ENCODE peak calls at places on chromosomes 5 and 9, in five cellular contexts. One of them, this sample, is unnamed. For H3K36me3, the result is how much of the 10 kb centered on the place peaks cover.

GRCh38 chr9:89387970-89388867 is 69.9 kb downstream of the SECISBP2 start:
- DNase-seq in cardiac muscle cell: peak
- DNase-seq in heart right ventricle: peak
- DNase-seq in PC-9: no peak
- DNase-seq in GM06990: no peak
- DNase-seq in this sample: no peak

GRCh38 chr9:15205632-15206243 is 101.3 kb downstream of the TTC39B start:
- DNase-seq in GM06990: no peak
- DNase-seq in PC-9: no peak
- DNase-seq in cardiac muscle cell: no peak
- DNase-seq in heart right ventricle: no peak
- DNase-seq in this sample: no peak

GRCh38 chr9:82206490-82206889 is 217.9 kb downstream of the SPATA31D1 start:
- DNase-seq in cardiac muscle cell: no peak
- DNase-seq in heart right ventricle: no peak
- DNase-seq in GM06990: no peak
- DNase-seq in PC-9: no peak
- DNase-seq in this sample: no peak

GRCh38 chr5:171445910-171446516 is 26.6 kb downstream of the FGF18 start:
- DNase-seq in cardiac muscle cell: peak
- DNase-seq in PC-9: no peak
- DNase-seq in GM06990: no peak
- DNase-seq in heart right ventricle: peak
- DNase-seq in this sample: no peak

GRCh38 chr5:61280205-61280604 is 51.9 kb upstream of the ZSWIM6 start:
- DNase-seq in heart right ventricle: no peak
- DNase-seq in PC-9: no peak
- DNase-seq in GM06990: peak
- DNase-seq in cardiac muscle cell: peak
- DNase-seq in this sample: no peak

GRCh38 chr9:114671605-114672004 is 10.4 kb downstream of the TEX48 start:
- DNase-seq in cardiac muscle cell: no peak
- DNase-seq in heart right ventricle: no peak
- DNase-seq in PC-9: no peak
- DNase-seq in GM06990: no peak
- DNase-seq in this sample: no peak

GRCh38 chr9:110691002-110691549 is 22.5 kb downstream of the MUSK start:
- DNase-seq in PC-9: peak
- DNase-seq in heart right ventricle: no peak
- DNase-seq in cardiac muscle cell: peak
- DNase-seq in GM06990: no peak
- DNase-seq in this sample: no peak

GRCh38 chr9:108569624-108570023 is 286.2 kb downstream of the ACTL7B start:
- DNase-seq in cardiac muscle cell: peak
- DNase-seq in PC-9: peak
- DNase-seq in heart right ventricle: no peak
- DNase-seq in GM06990: no peak
- DNase-seq in this sample: no peak

GRCh38 chr9:112288029-112288428 is 45.4 kb downstream of the PTBP3 start:
- DNase-seq in PC-9: no peak
- DNase-seq in GM06990: no peak
- DNase-seq in heart right ventricle: no peak
- DNase-seq in cardiac muscle cell: peak
- DNase-seq in this sample: no peak

GRCh38 chr5:113771483-113771882 is 258.0 kb downstream of the YTHDC2 start:
- DNase-seq in GM06990: no peak
- DNase-seq in PC-9: no peak
- DNase-seq in heart right ventricle: no peak
- DNase-seq in cardiac muscle cell: no peak
- DNase-seq in this sample: no peak

GRCh38 chr9:32839486-32839885 is 56.1 kb downstream of the TMEM215 start:
- DNase-seq in PC-9: no peak
- DNase-seq in heart right ventricle: no peak
- DNase-seq in cardiac muscle cell: no peak
- DNase-seq in GM06990: no peak
- DNase-seq in this sample: no peak

GRCh38 chr9:91334053-91334452 is 27.7 kb downstream of the AUH start:
- DNase-seq in GM06990: no peak
- DNase-seq in PC-9: no peak
- DNase-seq in cardiac muscle cell: no peak
- DNase-seq in heart right ventricle: no peak
- DNase-seq in this sample: no peak

GRCh38 chr9:16870606-16871357 is at the start of gene BNC2:
- DNase-seq in cardiac muscle cell: peak
- DNase-seq in GM06990: peak
- DNase-seq in heart right ventricle: peak
- DNase-seq in PC-9: no peak
- DNase-seq in this sample: peak

GRCh38 chr5:14560091-14560595 is 21.4 kb upstream of the OTULINL start:
- DNase-seq in heart right ventricle: no peak
- DNase-seq in cardiac muscle cell: no peak
- DNase-seq in GM06990: no peak
- DNase-seq in PC-9: no peak
- DNase-seq in this sample: no peak

GRCh38 chr5:36230151-36230788 is 11.5 kb downstream of the NADK2 start:
- DNase-seq in GM06990: no peak
- DNase-seq in heart right ventricle: no peak
- DNase-seq in PC-9: no peak
- DNase-seq in cardiac muscle cell: no peak
- DNase-seq in this sample: no peak

GRCh38 chr9:132372177-132373095 is 17.6 kb upstream of the SETX start:
- DNase-seq in GM06990: no peak
- DNase-seq in PC-9: peak
- DNase-seq in heart right ventricle: peak
- DNase-seq in cardiac muscle cell: peak
- DNase-seq in this sample: no peak

GRCh38 chr5:134289509-134290113 is 63.7 kb upstream of the PPP2CA start:
- DNase-seq in PC-9: peak
- DNase-seq in heart right ventricle: no peak
- DNase-seq in GM06990: no peak
- DNase-seq in cardiac muscle cell: peak
- DNase-seq in this sample: peak

GRCh38 chr9:134493471-134494272 is 147.9 kb upstream of the COL5A1 start:
- DNase-seq in PC-9: no peak
- DNase-seq in heart right ventricle: no peak
- DNase-seq in GM06990: no peak
- DNase-seq in cardiac muscle cell: no peak
- DNase-seq in this sample: no peak

GRCh38 chr9:2621678-2622360 is at the start of gene VLDLR:
- DNase-seq in PC-9: peak
- DNase-seq in cardiac muscle cell: peak
- DNase-seq in GM06990: peak
- DNase-seq in heart right ventricle: peak
- DNase-seq in this sample: peak

GRCh38 chr5:35863159-35863558 is 6.5 kb downstream of the IL7R start:
- DNase-seq in GM06990: no peak
- DNase-seq in PC-9: no peak
- DNase-seq in heart right ventricle: no peak
- DNase-seq in cardiac muscle cell: no peak
- DNase-seq in this sample: no peak

GRCh38 chr9:97109194-97109811 is 70.4 kb upstream of the CTSV start:
- DNase-seq in cardiac muscle cell: peak
- DNase-seq in heart right ventricle: no peak
- DNase-seq in GM06990: peak
- DNase-seq in PC-9: peak
- DNase-seq in this sample: peak

GRCh38 chr5:174315871-174316270 is 270.4 kb downstream of the NSG2 start:
- DNase-seq in cardiac muscle cell: no peak
- DNase-seq in PC-9: no peak
- DNase-seq in heart right ventricle: no peak
- DNase-seq in GM06990: no peak
- DNase-seq in this sample: no peak

GRCh38 chr9:69433426-69433825 is 108.4 kb downstream of the ENTREP1 start:
- DNase-seq in heart right ventricle: no peak
- DNase-seq in cardiac muscle cell: no peak
- DNase-seq in PC-9: no peak
- DNase-seq in GM06990: no peak
- DNase-seq in this sample: no peak

GRCh38 chr9:135563039-135563476 is 1.5 kb downstream of the PAEP start:
- DNase-seq in cardiac muscle cell: no peak
- DNase-seq in PC-9: no peak
- DNase-seq in heart right ventricle: no peak
- DNase-seq in GM06990: no peak
- DNase-seq in this sample: no peak

GRCh38 chr5:143800715-143801114 is 11.2 kb upstream of the HMHB1 start:
- DNase-seq in PC-9: no peak
- DNase-seq in GM06990: no peak
- DNase-seq in cardiac muscle cell: no peak
- DNase-seq in heart right ventricle: no peak
- DNase-seq in this sample: no peak

GRCh38 chr9:100720922-100721321 is 143.0 kb downstream of the CAVIN4 start:
- DNase-seq in heart right ventricle: no peak
- DNase-seq in GM06990: no peak
- DNase-seq in cardiac muscle cell: peak
- DNase-seq in PC-9: no peak
- DNase-seq in this sample: no peak

GRCh38 chr5:113276001-113276400 is 158.8 kb downstream of the TSSK1B start:
- DNase-seq in GM06990: no peak
- DNase-seq in PC-9: no peak
- DNase-seq in heart right ventricle: no peak
- DNase-seq in cardiac muscle cell: no peak
- DNase-seq in this sample: no peak

GRCh38 chr9:106921341-106921899 is 58.5 kb downstream of the ZNF462 start:
- DNase-seq in cardiac muscle cell: peak
- DNase-seq in heart right ventricle: no peak
- DNase-seq in PC-9: peak
- DNase-seq in GM06990: no peak
- DNase-seq in this sample: peak

GRCh38 chr5:74188341-74188740 is 452.2 kb downstream of the ENC1 start:
- DNase-seq in PC-9: no peak
- DNase-seq in GM06990: no peak
- DNase-seq in heart right ventricle: no peak
- DNase-seq in cardiac muscle cell: no peak
- DNase-seq in this sample: no peak

GRCh38 chr5:139561655-139562451 is 714 bp downstream of the UBE2D2 start:
- DNase-seq in GM06990: peak
- DNase-seq in heart right ventricle: peak
- DNase-seq in PC-9: peak
- DNase-seq in cardiac muscle cell: peak
- DNase-seq in this sample: peak

GRCh38 chr9:36148652-36149051 is 12.1 kb downstream of the GLIPR2 start:
- DNase-seq in cardiac muscle cell: peak
- DNase-seq in PC-9: peak
- DNase-seq in GM06990: peak
- DNase-seq in heart right ventricle: peak
- DNase-seq in this sample: no peak

GRCh38 chr9:128081052-128081451 is 13.0 kb downstream of the SLC25A25 start:
- DNase-seq in GM06990: no peak
- DNase-seq in cardiac muscle cell: peak
- DNase-seq in PC-9: no peak
- DNase-seq in heart right ventricle: no peak
- DNase-seq in this sample: no peak

GRCh38 chr5:142143878-142144277 is 35.3 kb downstream of the NDFIP1 start:
- DNase-seq in GM06990: no peak
- DNase-seq in cardiac muscle cell: peak
- DNase-seq in heart right ventricle: no peak
- DNase-seq in PC-9: no peak
- DNase-seq in this sample: no peak
- H3K36me3 ChIP-seq in GM06990: under half
- H3K36me3 ChIP-seq in cardiac muscle cell: under half
- H3K36me3 ChIP-seq in heart right ventricle: under half
- H3K36me3 ChIP-seq in PC-9: under half
- H3K36me3 ChIP-seq in this sample: under half

DNA sequence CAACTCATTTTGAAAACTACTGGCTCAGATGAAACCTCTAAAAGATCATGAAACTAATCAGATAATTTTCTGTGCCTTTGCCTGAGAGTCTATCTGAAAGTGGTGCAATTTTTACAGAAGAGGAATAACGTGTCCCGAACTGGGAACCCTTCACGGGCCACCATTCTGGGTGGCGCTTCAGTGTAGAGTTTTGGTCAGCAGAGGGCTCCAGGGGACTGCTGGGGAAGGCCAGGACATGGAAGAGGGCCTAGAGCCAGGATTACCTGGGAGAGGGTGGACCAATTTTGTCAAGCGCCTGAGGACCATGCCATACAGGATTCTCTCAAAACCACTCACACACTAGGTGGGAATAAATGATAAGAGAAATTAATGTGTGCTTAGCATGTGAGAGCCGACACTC is 49.7 kb upstream of the PLEKHG4B start:
- DNase-seq in heart right ventricle: no peak
- DNase-seq in cardiac muscle cell: peak
- DNase-seq in PC-9: peak
- DNase-seq in GM06990: no peak
- DNase-seq in this sample: peak
- TF ChIP-seq CTCF in heart right ventricle: peak
- TF ChIP-seq CTCF in cardiac muscle cell: peak
- TF ChIP-seq CTCF in PC-9: peak
- TF ChIP-seq CTCF in GM06990: peak
- TF ChIP-seq CTCF in this sample: peak

GRCh38 chr9:77789891-77790290 is 141.8 kb upstream of the GNA14 start:
- DNase-seq in GM06990: no peak
- DNase-seq in cardiac muscle cell: no peak
- DNase-seq in heart right ventricle: no peak
- DNase-seq in PC-9: no peak
- DNase-seq in this sample: no peak

GRCh38 chr9:77793909-77794308 is 145.8 kb upstream of the GNA14 start:
- DNase-seq in PC-9: peak
- DNase-seq in heart right ventricle: no peak
- DNase-seq in cardiac muscle cell: peak
- DNase-seq in GM06990: no peak
- DNase-seq in this sample: no peak
- H3K36me3 ChIP-seq in PC-9: under half
- H3K36me3 ChIP-seq in heart right ventricle: under half
- H3K36me3 ChIP-seq in cardiac muscle cell: under half
- H3K36me3 ChIP-seq in GM06990: under half
- H3K36me3 ChIP-seq in this sample: under half

GRCh38 chr5:96903300-96903699 is 27.0 kb downstream of the ERAP2 start:
- DNase-seq in cardiac muscle cell: no peak
- DNase-seq in heart right ventricle: no peak
- DNase-seq in PC-9: no peak
- DNase-seq in GM06990: no peak
- DNase-seq in this sample: no peak
- TF ChIP-seq CTCF in cardiac muscle cell: no peak
- TF ChIP-seq CTCF in heart right ventricle: no peak
- TF ChIP-seq CTCF in PC-9: no peak
- TF ChIP-seq CTCF in GM06990: no peak
- TF ChIP-seq CTCF in this sample: no peak

This sample was measured in Caco-2.